ENCODE peak calls at places on chromosomes 6 and 20, in five cellular contexts. S, F, D, N and Q are unnamed samples.

GRCh38 chr20:33667245-33668086 is 723 bp downstream of the ACTL10 start:
- DNase-seq in S (peak), F (no peak), D (peak), N (peak), Q (no peak)

GRCh38 chr6:18415671-18416340 is 28.7 kb downstream of the RNF144B start:
- DNase-seq in S (no peak), F (no peak), D (no peak), N (no peak), Q (no peak)

GRCh38 chr6:20906938-20907337 is 372.7 kb downstream of the CDKAL1 start:
- DNase-seq in S (no peak), F (no peak), D (no peak), N (no peak), Q (no peak)

GRCh38 chr20:2693286-2693995 is 861 bp downstream of the EBF4 start:
- DNase-seq in S (peak), F (no peak), D (peak), N (no peak), Q (peak)

GRCh38 chr6:81253821-81254220 is 498.7 kb downstream of the TENT5A start:
- DNase-seq in S (no peak), F (no peak), D (no peak), N (no peak), Q (no peak)

GRCh38 chr6:44896701-44897100 is 431.4 kb upstream of the RUNX2 start:
- DNase-seq in S (no peak), F (no peak), D (no peak), N (no peak), Q (no peak)

GRCh38 chr20:13105864-13106457 is 97.2 kb downstream of the SPTLC3 start:
- DNase-seq in S (no peak), F (peak), D (peak), N (no peak), Q (peak)

GRCh38 chr20:62900692-62901584 is 25.4 kb downstream of the DIDO1 start:
- DNase-seq in S (peak), F (no peak), D (peak), N (no peak), Q (no peak)

GRCh38 chr6:37433657-37434271 is 743 bp downstream of the CMTR1 start:
- DNase-seq in S (peak), F (peak), D (no peak), N (no peak), Q (no peak)

GRCh38 chr20:44011251-44011940 is 96.7 kb downstream of the TOX2 start:
- DNase-seq in S (no peak), F (no peak), D (peak), N (no peak), Q (no peak)

GRCh38 chr6:106757722-106758467 is 128.5 kb downstream of the QRSL1 start:
- DNase-seq in S (no peak), F (no peak), D (peak), N (no peak), Q (no peak)

GRCh38 chr6:126632271-126632670 is 292.4 kb downstream of the CENPW start:
- DNase-seq in S (no peak), F (no peak), D (no peak), N (no peak), Q (no peak)

GRCh38 chr6:34912715-34913464 is 23.8 kb downstream of the ANKS1A start:
- DNase-seq in S (no peak), F (peak), D (no peak), N (no peak), Q (no peak)